ENCODE peak calls at places on chromosome 21, in five cellular contexts. V is IMR-90, M is SK-N-SH, U is K562, Z is GM23248. D is an unnamed sample. For H4K20me1, the result is how much of the 10 kb centered on the place peaks cover.

GRCh38 chr21:35737899-35738341 is 322.4 kb downstream of the SETD4 start:
- DNase-seq in V (no peak), M (no peak), U (no peak), Z (peak), D (no peak)

GRCh38 chr21:31293986-31294385 is 50.1 kb downstream of the TIAM1 start:
- DNase-seq in V (peak), M (no peak), U (no peak), Z (peak), D (no peak)

GRCh38 chr21:22796147-22796546 is 1797.9 kb downstream of the NCAM2 start:
- DNase-seq in V (no peak), M (no peak), U (no peak), Z (no peak), D (no peak)

GRCh38 chr21:18498428-18498827 is 94.8 kb upstream of the TMPRSS15 start:
- DNase-seq in V (no peak), M (no peak), U (no peak), Z (no peak), D (no peak)

GRCh38 chr21:35643176-35643575 is 417.1 kb downstream of the SETD4 start:
- DNase-seq in V (peak), M (no peak), U (no peak), Z (no peak), D (no peak)

GRCh38 chr21:40925481-40925880 is 78.5 kb upstream of the DSCAM start:
- DNase-seq in V (no peak), M (no peak), U (no peak), Z (no peak), D (no peak)

GRCh38 chr21:36684957-36685714 is 13.8 kb upstream of the SIM2 start:
- DNase-seq in V (no peak), M (no peak), U (no peak), Z (no peak), D (no peak)

GRCh38 chr21:16426936-16427335 is 697.2 kb downstream of the USP25 start:
- DNase-seq in V (no peak), M (no peak), U (no peak), Z (no peak), D (no peak)

GRCh38 chr21:16308269-16308668 is 578.5 kb downstream of the USP25 start:
- DNase-seq in V (peak), M (no peak), U (no peak), Z (peak), D (no peak)

GRCh38 chr21:16588433-16588860 is 858.7 kb downstream of the USP25 start:
- DNase-seq in V (peak), M (peak), U (no peak), Z (peak), D (peak)

GRCh38 chr21:37783016-37783415 is 133.2 kb downstream of the KCNJ6 start:
- DNase-seq in V (peak), M (no peak), U (no peak), Z (peak), D (no peak)

GRCh38 chr21:37087188-37087587 is 14.1 kb downstream of the TTC3 start:
- DNase-seq in V (peak), M (no peak), U (no peak), Z (peak), D (peak)

GRCh38 chr21:36501589-36501892 is 21.6 kb upstream of the CLDN14 start:
- DNase-seq in V (no peak), M (no peak), U (no peak), Z (no peak), D (no peak)

GRCh38 chr21:46404306-46404705 is 54.4 kb upstream of the DIP2A start:
- DNase-seq in V (no peak), M (no peak), U (no peak), Z (no peak), D (no peak)

GRCh38 chr21:34336756-34337391 is 26.9 kb upstream of the KCNE2 start:
- DNase-seq in V (peak), M (no peak), U (no peak), Z (no peak), D (no peak)

GRCh38 chr21:32334980-32335471 is 36.4 kb downstream of the MRAP start:
- DNase-seq in V (no peak), M (no peak), U (no peak), Z (peak), D (peak)

GRCh38 chr21:40548134-40548533 is 298.8 kb downstream of the DSCAM start:
- DNase-seq in V (no peak), M (no peak), U (no peak), Z (no peak), D (peak)

GRCh38 chr21:43343992-43344886 is 82.7 kb downstream of the SIK1 start:
- DNase-seq in V (no peak), M (no peak), U (no peak), Z (no peak), D (no peak)

GRCh38 chr21:36184561-36184960 is 27.9 kb downstream of the DOP1B start:
- DNase-seq in V (no peak), M (no peak), U (no peak), Z (no peak), D (no peak)

GRCh38 chr21:25638634-25639166 is 358 bp upstream of the JAM2 start:
- DNase-seq in V (peak), M (no peak), U (no peak), Z (peak), D (no peak)

GRCh38 chr21:15976807-15977206 is 247.0 kb downstream of the USP25 start:
- DNase-seq in V (no peak), M (no peak), U (no peak), Z (peak), D (peak)

GRCh38 chr21:25329227-25329626 is 278.1 kb downstream of the MRPL39 start:
- DNase-seq in V (peak), M (no peak), U (no peak), Z (peak), D (no peak)

GRCh38 chr21:28644762-28645161 is 347.9 kb downstream of the LTN1 start:
- DNase-seq in V (no peak), M (no peak), U (no peak), Z (peak), D (no peak)
- H3K9ac ChIP-seq in V (no peak), M (no peak), U (no peak), Z (no peak), D (no peak)

DNA sequence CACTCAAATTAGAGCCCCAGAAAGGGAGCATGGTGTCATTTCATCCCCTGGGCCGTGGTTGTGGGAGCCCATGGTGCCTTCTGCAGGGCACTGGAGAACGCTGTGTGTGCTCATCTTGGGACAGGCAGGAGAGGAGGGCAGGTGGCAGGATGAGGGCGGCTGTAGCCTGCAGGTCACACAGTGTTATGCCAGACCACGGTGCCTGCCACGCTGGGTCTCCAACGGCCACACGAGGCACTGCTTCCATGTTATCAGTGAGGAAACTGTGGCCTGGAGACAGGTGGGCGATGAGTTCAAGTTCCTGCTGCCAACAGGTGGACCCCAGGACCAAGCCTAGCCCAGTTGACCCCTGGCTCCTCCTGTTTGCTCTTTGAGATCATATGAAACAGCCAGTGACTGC is 21.0 kb downstream of the ABCG1 start:
- DNase-seq in V (no peak), M (no peak), U (no peak), Z (no peak), D (no peak)
- H4K20me1 ChIP-seq in V (under half), M (under half), U (under half), Z (under half), D (under half)

GRCh38 chr21:45119812-45120211 is 45.4 kb downstream of the ADARB1 start:
- DNase-seq in V (no peak), M (no peak), U (no peak), Z (no peak), D (no peak)
- H3K27ac ChIP-seq in V (no peak), M (no peak), U (no peak), Z (no peak), D (no peak)

GRCh38 chr21:38796426-38796825 is 9.3 kb upstream of the ETS2 start:
- DNase-seq in V (peak), M (no peak), U (peak), Z (peak), D (no peak)
- H3K9ac ChIP-seq in V (no peak), M (no peak), U (no peak), Z (no peak), D (no peak)